ENCODE peak calls at places on chromosomes 3 and 15, in four cellular contexts. C, Y, G and H are unnamed samples.

GRCh38 chr15:73862276-73862675 is 11.1 kb upstream of the TBC1D21 start:
- DNase-seq in Y (no peak), G (no peak), C (no peak), H (no peak)

GRCh38 chr3:179015551-179016020 is 56.0 kb downstream of the ZMAT3 start:
- DNase-seq in C (peak), G (peak), Y (no peak), H (peak)

GRCh38 chr15:69983696-69984265 is 113.9 kb downstream of the TLE3 start:
- DNase-seq in G (no peak), C (no peak), Y (no peak), H (no peak)

GRCh38 chr3:117282506-117282905 is 572.9 kb downstream of the TUSC7 start:
- DNase-seq in C (no peak), Y (no peak), G (no peak), H (no peak)

GRCh38 chr15:40847225-40847961 is 3.5 kb downstream of the SPINT1 start:
- DNase-seq in Y (peak), G (no peak), C (no peak), H (no peak)

GRCh38 chr3:127604035-127604434 is 5.8 kb downstream of the MCM2 start:
- DNase-seq in C (no peak), Y (no peak), G (no peak), H (no peak)

GRCh38 chr3:138875754-138876664 is 41.3 kb upstream of the PIK3CB start:
- DNase-seq in G (no peak), C (no peak), Y (no peak), H (no peak)

GRCh38 chr3:60190073-60190472 is 1061.2 kb downstream of the FHIT start:
- DNase-seq in C (no peak), Y (no peak), G (no peak), H (no peak)

GRCh38 chr3:98732239-98733054 is 30.7 kb upstream of the ST3GAL6 start:
- DNase-seq in G (no peak), C (no peak), Y (peak), H (no peak)

GRCh38 chr15:65217526-65218482 is 6.5 kb upstream of the CILP start:
- DNase-seq in G (no peak), C (no peak), Y (no peak), H (no peak)

GRCh38 chr3:52831500-52832301 is 1.2 kb upstream of the ITIH4 start:
- DNase-seq in C (no peak), Y (no peak), G (peak), H (peak)

GRCh38 chr3:41405466-41405865 is 206.2 kb downstream of the CTNNB1 start:
- DNase-seq in Y (no peak), G (no peak), C (no peak), H (no peak)

GRCh38 chr15:80990955-80991354 is 1.3 kb upstream of the MESD start:
- DNase-seq in G (no peak), Y (no peak), C (no peak), H (no peak)

GRCh38 chr15:71052356-71052755 is 62.9 kb upstream of the THSD4 start:
- DNase-seq in G (no peak), Y (no peak), C (no peak), H (no peak)

GRCh38 chr15:67266870-67267269 is 12.3 kb downstream of the IQCH start:
- DNase-seq in G (no peak), C (no peak), Y (no peak), H (no peak)

DNA sequence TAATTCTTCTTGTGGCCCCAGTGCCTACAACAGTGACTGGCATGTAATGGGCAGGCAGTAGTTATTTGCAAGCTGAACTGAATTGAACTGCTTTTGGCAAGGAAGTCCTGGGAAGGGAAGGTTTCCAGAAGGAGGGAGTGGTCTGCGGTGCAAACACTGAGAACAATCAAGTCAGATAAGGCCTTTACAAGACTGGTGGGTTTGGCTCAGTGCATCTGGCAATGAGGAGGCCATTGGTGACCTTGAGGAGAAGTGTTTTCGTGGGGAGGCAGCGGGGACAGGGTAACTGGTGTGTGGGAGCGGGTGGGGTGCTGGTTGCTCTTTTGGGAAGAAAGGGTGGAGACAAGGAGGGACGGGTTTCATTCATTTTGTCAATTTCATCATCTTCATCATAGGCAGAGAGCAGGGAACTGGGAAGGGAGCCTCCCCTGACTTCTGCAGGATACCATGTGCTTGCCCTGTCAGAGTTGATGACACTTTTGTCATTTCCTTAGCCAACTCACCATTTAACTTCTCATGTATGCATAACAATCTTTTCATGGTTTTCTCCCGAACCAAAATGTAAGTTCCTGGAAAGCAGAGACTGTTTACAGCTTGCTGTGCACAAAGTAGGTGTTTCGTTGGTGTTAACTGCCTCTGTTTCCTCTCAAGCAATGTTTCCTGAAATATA is 8.4 kb upstream of the EHD4 start:
- DNase-seq in Y (no peak), C (no peak), G (no peak), H (no peak)
- H3K4me3 ChIP-seq in Y (no peak), C (no peak), G (no peak), H (no peak)

DNA sequence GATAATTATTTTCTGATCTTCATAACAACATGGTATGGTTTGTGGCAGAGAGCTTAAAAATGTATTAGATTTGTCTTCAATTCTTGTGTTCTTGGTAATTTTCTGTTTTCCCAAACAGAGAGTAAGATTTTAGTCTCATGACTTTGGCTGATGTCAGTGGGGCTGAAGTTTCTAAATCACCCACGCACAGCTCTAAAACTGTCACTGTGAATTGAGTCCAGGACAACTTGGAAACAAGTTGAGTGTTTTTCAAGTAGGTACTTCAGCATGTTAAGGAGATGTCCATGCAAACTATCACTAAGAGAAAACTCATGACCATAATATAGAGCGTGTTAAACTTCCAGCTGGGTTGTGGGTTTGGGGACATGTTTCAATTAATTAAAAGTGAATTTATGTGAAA is 90.0 kb downstream of the KLHL25 start:
- DNase-seq in C (no peak), Y (no peak), G (no peak), H (no peak)
- H3K4me3 ChIP-seq in C (no peak), Y (no peak), G (no peak), H (no peak)

GRCh38 chr15:57703387-57703786 is 3.1 kb upstream of the POLR2M start:
- DNase-seq in G (no peak), C (no peak), Y (no peak), H (no peak)

GRCh38 chr15:57708047-57708446 is 1.5 kb downstream of the POLR2M start:
- DNase-seq in C (no peak), Y (no peak), G (no peak), H (no peak)

GRCh38 chr15:57706405-57707209 is at the start of gene POLR2M:
- DNase-seq in G (peak), Y (peak), C (peak), H (peak)

GRCh38 chr15:57705746-57706404 is 639 bp upstream of the POLR2M start:
- DNase-seq in C (no peak), Y (no peak), G (no peak), H (no peak)
- H3K4me3 ChIP-seq in C (peak), Y (peak), G (peak), H (peak)

DNA sequence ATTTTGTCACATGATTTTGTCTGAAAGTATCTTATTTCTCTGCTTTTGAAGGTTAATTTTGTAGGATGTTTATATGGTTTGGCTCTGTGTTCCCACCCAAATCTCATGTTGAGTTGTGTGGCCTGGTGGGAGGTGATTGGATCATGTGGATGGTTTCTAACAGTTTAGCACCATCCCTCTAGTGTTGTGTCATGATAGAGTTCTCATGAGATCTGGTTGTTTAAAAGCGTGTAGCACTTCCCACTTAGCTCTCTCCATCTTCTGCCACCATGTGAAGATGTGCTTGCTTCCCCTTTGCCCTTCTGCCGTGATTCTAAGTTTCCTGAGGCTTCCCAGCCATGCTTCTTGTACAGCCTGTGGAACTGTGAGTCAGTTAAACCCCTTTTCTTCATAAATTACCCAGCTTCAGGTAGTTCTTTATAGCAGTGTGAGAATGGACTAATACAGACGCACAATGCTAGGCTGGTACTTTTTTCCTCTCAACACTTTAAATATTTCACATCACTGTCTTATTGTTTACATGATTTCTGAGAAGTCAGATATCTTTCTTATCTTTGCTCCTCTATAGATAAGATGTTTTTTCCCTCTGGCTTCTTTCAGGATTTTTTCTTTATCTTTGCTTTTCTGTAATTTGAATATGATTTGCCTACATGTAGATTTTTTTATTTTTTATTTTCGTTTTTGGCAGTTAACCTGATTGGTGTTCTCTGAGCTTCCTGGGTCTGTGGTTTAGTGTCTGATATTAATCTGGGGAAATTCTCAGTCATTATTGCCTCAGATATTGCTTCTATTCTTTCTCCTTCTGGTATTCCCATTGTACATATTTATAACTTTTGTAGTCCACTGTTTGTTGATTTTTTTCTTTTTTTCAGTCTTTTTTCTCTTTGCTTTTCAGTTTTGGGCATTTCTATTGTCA is 22.2 kb downstream of the BTD start:
- DNase-seq in Y (no peak), G (no peak), C (no peak), H (no peak)
- H3K4me3 ChIP-seq in Y (no peak), G (no peak), C (no peak), H (no peak)